ENCODE peak calls at places on chromosome 3, in five cellular contexts. N, M, E, S and T are unnamed samples.

GRCh38 chr3:14042680-14043079 is 82.0 kb downstream of the CHCHD4 start:
- DNase-seq in S (no peak), E (no peak), N (no peak), M (peak; percentile 15), T (no peak)

GRCh38 chr3:102223139-102223538 is 211.7 kb upstream of the ZPLD1 start:
- DNase-seq in N (no peak), E (no peak), S (no peak), M (no peak), T (no peak)

GRCh38 chr3:188123170-188123920 is 30.6 kb upstream of the LPP start:
- DNase-seq in N (peak; percentile 26), M (peak; percentile 14), S (no peak), E (no peak), T (no peak)

GRCh38 chr3:45904931-45905330 is 18.6 kb downstream of the CCR9 start:
- DNase-seq in N (no peak), M (no peak), E (no peak), S (no peak), T (no peak)

GRCh38 chr3:45807645-45808540 is 11.6 kb upstream of the SLC6A20 start:
- DNase-seq in S (no peak), M (no peak), E (no peak), N (no peak), T (peak; percentile 7)

GRCh38 chr3:12246758-12247157 is 42.1 kb upstream of the PPARG start:
- DNase-seq in S (no peak), E (no peak), M (no peak), N (no peak), T (no peak)

GRCh38 chr3:136802481-136802996 is 16.4 kb upstream of the SLC35G2 start:
- DNase-seq in E (no peak), M (peak; percentile 52), N (no peak), S (no peak), T (no peak)

GRCh38 chr3:43048470-43048869 is 57.4 kb downstream of the POMGNT2 start:
- DNase-seq in S (no peak), M (no peak), N (no peak), E (no peak), T (peak; percentile 32)

GRCh38 chr3:19811689-19812088 is 122.3 kb downstream of the EFHB start:
- DNase-seq in E (no peak), S (no peak), M (no peak), N (no peak), T (no peak)